ENCODE peak calls at places on chromosomes 7 and 10, in eight cellular contexts. J, P, Y, H, E, O, R and C are unnamed samples.

GRCh38 chr7:98178762-98179490 is 32.3 kb upstream of the BHLHA15 start:
- DNase-seq in J (no peak), P (no peak), Y (no peak), H (no peak), E (no peak), O (no peak), R (no peak), C (no peak)

GRCh38 chr10:132536241-132536963 is 1.2 kb upstream of the INPP5A start:
- DNase-seq in J (no peak), P (no peak), Y (peak; percentile 51), H (peak; percentile 33), E (peak; percentile 23), O (peak; percentile 55), R (no peak), C (no peak)

GRCh38 chr7:102927303-102927933 is 14.6 kb downstream of the LRRC17 start:
- DNase-seq in J (peak; percentile 28), P (peak; percentile 41), Y (no peak), H (no peak), E (no peak), O (no peak), R (no peak), C (no peak)

GRCh38 chr10:124594240-124594639 is 132.6 kb downstream of the LHPP start:
- DNase-seq in J (peak; percentile 50), P (no peak), Y (no peak), H (no peak), E (no peak), O (no peak), R (no peak), C (no peak)

GRCh38 chr10:23408330-23408976 is 30.4 kb upstream of the OTUD1 start:
- DNase-seq in J (peak; percentile 54), P (no peak), Y (no peak), H (no peak), E (no peak), O (no peak), R (no peak), C (no peak)

GRCh38 chr7:146514304-146514703 is 397.7 kb downstream of the CNTNAP2 start:
- DNase-seq in J (no peak), P (no peak), Y (no peak), H (no peak), E (no peak), O (no peak), R (no peak), C (no peak)

GRCh38 chr7:41627921-41628320 is 75.0 kb downstream of the INHBA start:
- DNase-seq in J (no peak), P (no peak), Y (no peak), H (peak; percentile 24), E (no peak), O (no peak), R (no peak), C (no peak)

GRCh38 chr10:97651773-97652172 is 11.3 kb downstream of the PI4K2A start:
- DNase-seq in J (no peak), P (no peak), Y (no peak), H (no peak), E (peak; percentile 98), O (no peak), R (no peak), C (no peak)

GRCh38 chr10:88095291-88095721 is 231.9 kb downstream of the PTEN start:
- DNase-seq in J (no peak), P (no peak), Y (no peak), H (no peak), E (peak; percentile 40), O (no peak), R (peak; percentile 91), C (no peak)

GRCh38 chr10:86693721-86694369 is 25.5 kb downstream of the LDB3 start:
- DNase-seq in J (peak; percentile 57), P (peak; percentile 50), Y (no peak), H (peak; percentile 72), E (peak; percentile 55), O (peak; percentile 51), R (no peak), C (no peak)

GRCh38 chr7:93447509-93447908 is 127.0 kb downstream of the CALCR start:
- DNase-seq in J (no peak), P (no peak), Y (no peak), H (no peak), E (no peak), O (no peak), R (no peak), C (no peak)

GRCh38 chr7:93442478-93443224 is 131.9 kb downstream of the CALCR start:
- DNase-seq in J (peak; percentile 46), P (peak; percentile 14), Y (no peak), H (peak; percentile 61), E (peak; percentile 58), O (peak; percentile 13), R (no peak), C (no peak)
- TF ChIP-seq CTCF in J (peak; percentile 80), P (peak; percentile 63), Y (peak; percentile 64), H (peak; percentile 70), E (peak; percentile 66), O (peak; percentile 42), R (peak; percentile 61), C (peak; percentile 52)

GRCh38 chr10:59633063-59633462 is 76.6 kb downstream of the SLC16A9 start:
- DNase-seq in J (no peak), P (no peak), Y (no peak), H (no peak), E (no peak), O (no peak), R (no peak), C (no peak)
- TF ChIP-seq CTCF in J (no peak), P (no peak), Y (no peak), H (peak; percentile 21), E (no peak), O (no peak), R (no peak), C (no peak)

DNA sequence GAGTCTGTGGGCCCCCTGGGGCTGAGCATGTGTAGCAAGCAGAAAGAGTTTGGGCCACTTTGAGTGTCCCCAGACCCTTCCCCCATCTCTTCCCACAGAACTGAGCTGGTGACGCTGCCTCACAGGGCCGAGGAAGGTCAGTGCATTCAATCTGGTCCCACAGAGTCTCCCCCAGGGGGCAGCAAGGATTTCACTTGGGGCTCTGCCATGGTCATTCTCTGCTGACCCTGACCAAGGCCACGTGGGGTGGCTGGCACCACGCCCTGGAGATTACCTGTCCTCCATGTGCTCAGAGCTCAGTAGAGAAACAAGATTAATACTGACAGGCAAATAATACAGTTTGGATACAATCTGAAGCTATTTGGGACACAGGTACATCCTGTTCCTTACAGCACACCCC is 30.2 kb downstream of the ADRA2A start:
- DNase-seq in J (no peak), P (no peak), Y (no peak), H (no peak), E (no peak), O (no peak), R (no peak), C (no peak)
- TF ChIP-seq CTCF in J (no peak), P (no peak), Y (no peak), H (no peak), E (no peak), O (no peak), R (no peak), C (no peak)

GRCh38 chr7:29854257-29854938 is 48.1 kb downstream of the WIPF3 start:
- DNase-seq in J (peak; percentile 22), P (no peak), Y (no peak), H (no peak), E (peak; percentile 75), O (no peak), R (no peak), C (no peak)
- TF ChIP-seq CTCF in J (peak; percentile 1), P (peak; percentile 2), Y (no peak), H (no peak), E (peak; percentile 15), O (no peak), R (no peak), C (no peak)

GRCh38 chr10:14205246-14205645 is 125.5 kb downstream of the FRMD4A start:
- DNase-seq in J (no peak), P (no peak), Y (no peak), H (no peak), E (no peak), O (no peak), R (no peak), C (no peak)

GRCh38 chr10:14196113-14196512 is 134.6 kb downstream of the FRMD4A start:
- DNase-seq in J (no peak), P (no peak), Y (no peak), H (no peak), E (no peak), O (no peak), R (no peak), C (no peak)

GRCh38 chr10:14195455-14195854 is 135.3 kb downstream of the FRMD4A start:
- DNase-seq in J (no peak), P (no peak), Y (no peak), H (no peak), E (no peak), O (no peak), R (no peak), C (no peak)

DNA sequence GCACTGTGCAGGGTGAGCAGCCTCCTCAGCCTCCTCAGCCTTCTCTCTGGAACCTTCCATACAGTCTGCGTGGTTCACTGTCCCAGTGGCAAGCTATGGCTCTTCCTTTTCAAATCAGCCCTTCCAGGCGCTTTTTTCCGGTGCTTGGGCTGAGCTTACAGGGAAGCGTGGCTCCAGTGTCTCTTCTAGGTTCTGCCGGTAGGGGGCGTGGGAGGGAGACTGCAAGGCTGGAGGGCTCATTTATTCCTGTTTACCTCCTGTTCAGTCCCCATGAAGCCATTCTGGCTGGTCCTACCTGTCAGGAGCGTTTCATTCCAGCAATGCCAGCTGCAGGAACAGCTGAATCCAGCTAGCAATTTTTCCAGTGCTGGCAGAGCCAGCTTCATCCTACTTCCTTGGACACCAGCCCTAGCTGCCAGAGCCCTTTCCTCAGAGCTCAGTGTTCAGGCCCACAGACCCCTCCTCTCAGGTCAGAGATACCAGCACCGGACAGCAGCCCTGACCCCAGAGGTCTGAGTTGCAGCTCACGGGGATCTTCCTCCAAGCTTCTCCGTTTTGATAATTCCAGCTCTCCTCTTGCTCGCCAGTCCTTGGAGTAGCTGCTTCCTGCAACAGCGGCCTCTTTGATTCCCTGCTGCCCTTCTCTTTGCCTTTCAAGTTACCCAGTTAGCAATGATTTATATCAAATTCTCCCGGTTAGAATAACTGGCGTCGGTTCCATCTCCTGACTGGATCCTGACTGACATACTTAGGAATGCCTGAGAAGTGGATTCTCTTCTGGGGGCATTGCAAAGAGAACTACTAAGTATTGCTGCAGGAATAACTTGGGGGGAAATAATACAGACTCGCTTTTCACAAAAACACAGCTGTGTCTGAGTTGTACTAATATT is 129.8 kb downstream of the FRMD4A start:
- DNase-seq in J (peak; percentile 23), P (no peak), Y (no peak), H (peak; percentile 55), E (peak; percentile 11), O (peak; percentile 8), R (no peak), C (no peak)
- TF ChIP-seq CTCF in J (peak; percentile 40), P (peak; percentile 55), Y (peak; percentile 12), H (peak; percentile 63), E (no peak), O (no peak), R (no peak), C (no peak)

DNA sequence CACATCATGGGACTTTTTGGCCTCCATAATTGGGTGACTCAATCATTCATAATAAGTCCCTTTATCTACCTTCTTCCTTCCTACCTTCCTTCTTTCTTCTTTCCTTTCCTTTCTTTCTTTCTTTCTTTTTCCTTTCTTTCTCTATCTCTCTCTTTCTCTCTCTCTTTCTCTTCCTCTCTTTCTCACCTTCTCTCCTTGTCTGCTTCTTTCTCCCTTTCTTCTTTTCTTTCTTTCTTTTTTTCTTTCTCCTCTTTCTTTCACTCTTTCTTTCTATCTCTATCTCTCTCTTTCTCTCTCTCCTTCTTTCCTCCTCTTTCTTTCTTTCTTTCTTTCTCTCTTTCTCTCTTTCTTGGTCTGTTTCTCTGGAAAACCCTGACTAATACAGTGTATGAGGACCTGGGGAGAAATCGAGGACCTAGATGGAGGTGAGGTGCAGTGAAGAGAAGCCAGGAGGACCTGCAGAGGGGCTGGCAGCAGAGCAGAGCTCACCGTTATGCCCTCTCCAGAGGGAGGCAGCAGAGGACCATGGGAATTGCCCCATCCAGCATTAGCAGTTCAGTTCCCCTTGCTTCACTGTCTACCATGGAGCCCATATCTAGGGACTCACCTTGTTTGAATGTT is 52.7 kb upstream of the BTRC start:
- DNase-seq in J (peak; percentile 55), P (no peak), Y (no peak), H (peak; percentile 66), E (peak; percentile 80), O (peak; percentile 18), R (no peak), C (no peak)
- TF ChIP-seq CTCF in J (peak; percentile 48), P (peak; percentile 37), Y (peak; percentile 19), H (peak; percentile 62), E (peak; percentile 78), O (no peak), R (peak; percentile 50), C (no peak)